ENCODE peak calls at places on chromosomes 13 and 19, in five cellular contexts. V, T, H, G and Q are unnamed samples.

GRCh38 chr13:37173214-37173613 is 67.8 kb upstream of the CSNK1A1L start:
- DNase-seq in V (no peak), T (peak), H (no peak), G (no peak), Q (no peak)

GRCh38 chr19:1360818-1361461 is 22.8 kb upstream of the NDUFS7 start:
- DNase-seq in V (no peak), T (peak), H (peak), G (peak), Q (no peak)

GRCh38 chr19:29086646-29087045 is 126.3 kb downstream of the UQCRFS1 start:
- DNase-seq in V (no peak), T (no peak), H (no peak), G (no peak), Q (no peak)

GRCh38 chr13:73816702-73817101 is 317.5 kb downstream of the KLF12 start:
- DNase-seq in V (no peak), T (no peak), H (no peak), G (peak), Q (no peak)

GRCh38 chr19:3857449-3858003 is 11.3 kb downstream of the ZFR2 start:
- DNase-seq in V (no peak), T (no peak), H (no peak), G (no peak), Q (no peak)

GRCh38 chr13:62779146-62779545 is 1363.5 kb upstream of the PCDH20 start:
- DNase-seq in V (no peak), T (no peak), H (peak), G (no peak), Q (no peak)

GRCh38 chr19:55276720-55277430 is 3.0 kb downstream of the HSPBP1 start:
- DNase-seq in V (no peak), T (no peak), H (no peak), G (no peak), Q (no peak)

GRCh38 chr13:96397807-96398206 is 307.9 kb downstream of the HS6ST3 start:
- DNase-seq in V (no peak), T (no peak), H (no peak), G (no peak), Q (no peak)

GRCh38 chr13:22562116-22562515 is 618.7 kb upstream of the SGCG start:
- DNase-seq in V (no peak), T (peak), H (no peak), G (no peak), Q (no peak)

GRCh38 chr19:30047355-30047895 is 105.4 kb downstream of the URI1 start:
- DNase-seq in V (no peak), T (no peak), H (no peak), G (no peak), Q (no peak)

GRCh38 chr19:58536852-58537798 is 6.7 kb upstream of the TRIM28 start:
- DNase-seq in V (no peak), T (no peak), H (no peak), G (no peak), Q (no peak)

GRCh38 chr13:98869408-98870090 is 108.3 kb downstream of the DOCK9 start:
- DNase-seq in V (no peak), T (peak), H (no peak), G (peak), Q (no peak)

GRCh38 chr19:6516659-6517291 is 14.1 kb upstream of the TNFSF9 start:
- DNase-seq in V (peak), T (peak), H (peak), G (peak), Q (peak)

GRCh38 chr13:101942535-101943157 is 459.2 kb downstream of the FGF14 start:
- DNase-seq in V (no peak), T (peak), H (peak), G (no peak), Q (no peak)

GRCh38 chr13:20671789-20672188 is 31.7 kb upstream of the IL17D start:
- DNase-seq in V (no peak), T (no peak), H (no peak), G (no peak), Q (no peak)

GRCh38 chr19:18489627-18490184 is 32.2 kb downstream of the ELL start:
- DNase-seq in V (no peak), T (no peak), H (no peak), G (no peak), Q (no peak)

GRCh38 chr19:18487576-18488402 is 34.1 kb downstream of the ELL start:
- DNase-seq in V (no peak), T (no peak), H (no peak), G (no peak), Q (no peak)

GRCh38 chr19:18488838-18489626 is 32.8 kb downstream of the ELL start:
- DNase-seq in V (no peak), T (no peak), H (peak), G (no peak), Q (no peak)

GRCh38 chr19:18486746-18487145 is 35.1 kb downstream of the ELL start:
- DNase-seq in V (no peak), T (no peak), H (no peak), G (no peak), Q (no peak)

GRCh38 chr19:18488403-18488723 is 33.5 kb downstream of the ELL start:
- DNase-seq in V (no peak), T (no peak), H (no peak), G (peak), Q (no peak)
- TF ChIP-seq CTCF in V (no peak), T (peak), H (no peak), G (no peak), Q (no peak)

GRCh38 chr13:54733639-54734038 is 1705.0 kb downstream of the OLFM4 start:
- DNase-seq in V (no peak), T (no peak), H (peak), G (no peak), Q (no peak)
- TF ChIP-seq CTCF in V (no peak), T (no peak), H (peak), G (no peak), Q (no peak)

DNA sequence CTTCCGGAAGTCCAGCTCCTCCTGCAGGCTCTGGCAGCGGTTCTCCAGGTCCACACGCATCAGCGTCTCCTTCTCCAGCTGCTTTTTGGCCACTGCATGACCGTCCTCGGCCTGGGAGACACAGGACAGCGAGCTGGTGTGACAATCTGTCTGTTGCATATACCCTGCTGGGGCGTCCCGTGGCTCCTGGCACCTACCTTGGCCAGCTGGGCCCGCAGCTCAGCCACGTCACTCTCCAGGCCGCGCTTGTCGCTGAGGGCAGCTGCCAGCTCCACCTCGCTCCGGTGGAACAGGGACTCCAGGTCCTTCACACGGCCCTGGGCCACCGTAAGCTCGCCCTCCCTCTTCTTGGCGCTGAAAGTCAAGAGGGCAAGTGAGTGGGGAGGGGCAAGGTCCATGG is 10.8 kb upstream of the TIMM13 start:
- DNase-seq in V (no peak), T (no peak), H (no peak), G (no peak), Q (no peak)
- TF ChIP-seq CTCF in V (no peak), T (no peak), H (no peak), G (no peak), Q (no peak)

DNA sequence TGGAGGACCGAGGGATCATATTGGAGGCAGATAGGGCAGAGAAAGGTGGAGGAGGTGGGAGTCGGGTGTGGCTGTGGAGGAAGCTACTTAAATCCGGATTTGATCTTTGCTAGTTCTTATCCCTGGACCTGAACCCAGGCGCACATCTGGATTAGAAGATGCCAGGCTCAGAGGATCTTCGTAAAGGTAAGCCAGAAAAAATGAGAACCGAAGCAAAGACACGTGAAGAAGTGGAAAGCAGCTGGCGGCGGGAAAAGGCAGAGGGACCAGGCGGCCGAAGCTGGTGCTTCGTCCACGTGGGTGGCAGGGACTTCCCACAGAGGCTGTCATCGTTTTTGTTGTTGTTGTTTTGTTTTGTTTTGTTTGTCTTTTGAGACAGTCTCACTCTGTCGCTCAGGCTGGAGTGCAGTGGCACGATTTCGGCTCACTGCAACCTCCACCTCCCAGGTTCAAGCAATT is at the start of gene DPRX:
- DNase-seq in V (no peak), T (no peak), H (no peak), G (no peak), Q (no peak)
- TF ChIP-seq CTCF in V (no peak), T (no peak), H (no peak), G (no peak), Q (no peak)

DNA sequence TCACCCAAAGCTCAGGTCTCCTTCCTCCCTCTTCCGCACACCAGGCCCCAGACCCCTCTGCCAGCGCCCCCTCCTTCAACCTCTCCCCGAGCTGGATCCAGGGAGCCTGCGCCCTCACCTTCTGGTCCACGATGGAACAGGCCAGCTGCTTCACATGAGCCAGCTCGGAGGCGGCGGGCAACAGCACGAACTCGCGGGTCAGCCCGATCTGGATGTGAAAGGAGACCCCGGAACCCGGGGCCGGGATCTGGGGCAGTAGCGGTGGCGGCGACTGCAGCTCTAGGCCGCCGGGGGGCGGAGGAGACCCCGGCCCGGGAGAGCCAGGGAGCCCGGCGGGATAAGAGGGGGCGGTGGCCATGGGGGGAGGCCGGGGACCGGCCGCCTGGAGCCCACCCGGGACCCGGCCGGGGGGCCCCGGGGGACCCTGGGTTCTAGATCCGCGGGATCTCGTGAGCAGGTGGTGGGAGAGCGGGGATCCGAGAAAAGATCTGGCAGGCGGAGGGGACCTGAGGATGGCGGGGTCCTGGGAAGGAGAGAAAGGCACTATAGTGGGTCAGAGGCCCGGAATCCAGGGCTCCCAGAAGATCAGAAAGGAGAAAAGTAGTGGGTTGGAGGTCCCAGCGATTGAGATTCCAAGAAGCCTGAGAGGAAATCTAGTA is 772 bp downstream of the PRKD2 start:
- DNase-seq in V (no peak), T (no peak), H (peak), G (no peak), Q (no peak)
- TF ChIP-seq CTCF in V (peak), T (no peak), H (peak), G (no peak), Q (no peak)

GRCh38 chr13:104204177-104204576 is 1138.0 kb upstream of the SLC10A2 start:
- DNase-seq in V (no peak), T (no peak), H (no peak), G (no peak), Q (no peak)
- TF ChIP-seq CTCF in V (no peak), T (no peak), H (no peak), G (no peak), Q (no peak)

GRCh38 chr13:109784590-109785140 is 1.7 kb downstream of the IRS2 start:
- DNase-seq in V (peak), T (peak), H (peak), G (peak), Q (peak)
- TF ChIP-seq CTCF in V (peak), T (no peak), H (peak), G (peak), Q (no peak)